ENCODE peak calls at places on chromosomes 2 and 18, in nine cellular contexts. H is NCI-H82; Q is body of pancreas; R is A673; N is stimulated activated CD8-positive, alpha-beta memory T cell treated with anti-CD3 and anti-CD28 coated beads, Interleukin-7, amount 100 ng/mL, for 4 hours; U is foreskin fibroblast; P is brain microvascular endothelial cell; C is epithelial cell of prostate; W is mesenteric fat pad. F is an unnamed sample.

GRCh38 chr2:104406273-104406726 is 447.6 kb upstream of the POU3F3 start:
- DNase-seq in R (peak; percentile 43), C (no peak), W (no peak), H (no peak), Q (peak; percentile 24), P (no peak), U (no peak), N (no peak), F (no peak)

GRCh38 chr2:232490221-232491138 is 2.8 kb upstream of the ECEL1 start:
- DNase-seq in R (no peak), H (no peak), N (no peak), Q (no peak), U (no peak), W (no peak), P (no peak), C (no peak), F (no peak)

GRCh38 chr18:45596048-45596447 is 19.2 kb upstream of the SLC14A2 start:
- DNase-seq in P (no peak), N (no peak), R (no peak), U (no peak), C (no peak), Q (no peak), H (no peak), W (no peak), F (no peak)

GRCh38 chr2:236211281-236211680 is 43.1 kb upstream of the GBX2 start:
- DNase-seq in H (no peak), C (no peak), N (no peak), Q (no peak), R (no peak), P (no peak), U (no peak), W (no peak), F (no peak)

GRCh38 chr18:12391487-12392136 is 14.6 kb upstream of the AFG3L2 start:
- DNase-seq in C (no peak), N (peak; percentile 26), H (peak; percentile 84), Q (peak; percentile 73), P (peak; percentile 62), R (peak; percentile 75), W (peak; percentile 45), U (peak; percentile 61), F (peak; percentile 68)

GRCh38 chr18:45386256-45386655 is 229.0 kb upstream of the SLC14A2 start:
- DNase-seq in R (peak; percentile 48), Q (peak; percentile 72), H (peak; percentile 66), W (no peak), C (no peak), P (peak; percentile 7), U (no peak), N (no peak), F (peak; percentile 57)

GRCh38 chr2:162308747-162309503 is 9.6 kb downstream of the IFIH1 start:
- DNase-seq in H (no peak), N (no peak), W (no peak), Q (no peak), R (no peak), C (peak; percentile 44), U (no peak), P (no peak), F (no peak)

GRCh38 chr2:127551221-127551930 is 15.9 kb downstream of the MYO7B start:
- DNase-seq in W (peak; percentile 60), C (no peak), Q (no peak), R (no peak), P (no peak), N (no peak), U (no peak), H (no peak), F (no peak)

GRCh38 chr2:2743164-2743571 is 412.1 kb upstream of the MYT1L start:
- DNase-seq in P (peak; percentile 7), N (no peak), C (peak; percentile 45), Q (peak; percentile 39), R (peak; percentile 17), H (no peak), U (peak; percentile 10), W (no peak), F (no peak)

GRCh38 chr2:233063269-233063975 is 3.3 kb downstream of the INPP5D start:
- DNase-seq in R (no peak), P (no peak), Q (no peak), H (no peak), N (no peak), W (peak; percentile 74), U (no peak), C (no peak), F (no peak)

F was measured in T47D.